ENCODE peak calls at places on chromosome 2, in five cellular contexts. F is HuH-7, P is sciatic nerve, B is endodermal cell, O is foreskin fibroblast. J is an unnamed sample.

GRCh38 chr2:66512626-66513025 is 77.7 kb downstream of the MEIS1 start:
- DNase-seq in F (no peak), P (no peak), B (no peak), O (no peak), J (no peak)

GRCh38 chr2:65113229-65113628 is 16.7 kb downstream of the RAB1A start:
- DNase-seq in F (no peak), P (no peak), B (no peak), O (no peak), J (no peak)

GRCh38 chr2:171407030-171407707 is 26.6 kb downstream of the METTL8 start:
- DNase-seq in F (no peak), P (no peak), B (no peak), O (no peak), J (no peak)

GRCh38 chr2:194260185-194260584 is 1396.8 kb upstream of the SLC39A10 start:
- DNase-seq in F (no peak), P (no peak), B (no peak), O (no peak), J (no peak)

GRCh38 chr2:201909348-201909747 is 103.0 kb downstream of the CDK15 start:
- DNase-seq in F (no peak), P (no peak), B (no peak), O (peak; percentile 80), J (no peak)

GRCh38 chr2:513981-514706 is 163.1 kb downstream of the TMEM18 start:
- DNase-seq in F (no peak), P (no peak), B (peak; percentile 60), O (no peak), J (no peak)

GRCh38 chr2:218438601-218439000 is 19.7 kb downstream of the VIL1 start:
- DNase-seq in F (no peak), P (no peak), B (no peak), O (no peak), J (no peak)

GRCh38 chr2:234502919-234503285 is 6.0 kb upstream of the ARL4C start:
- DNase-seq in F (no peak), P (no peak), B (no peak), O (peak; percentile 52), J (no peak)

GRCh38 chr2:63755980-63756379 is 85.7 kb upstream of the UGP2 start:
- DNase-seq in F (no peak), P (no peak), B (no peak), O (peak; percentile 63), J (no peak)

GRCh38 chr2:231360401-231360800 is 35.1 kb upstream of the B3GNT7 start:
- DNase-seq in F (no peak), P (peak; percentile 50), B (peak; percentile 85), O (no peak), J (no peak)